ENCODE peak calls at places on chromosome 1, in seven cellular contexts. Y, E, D, I, X, M and S are unnamed samples.

GRCh38 chr1:119686661-119687060 is 25.1 kb upstream of the PHGDH start:
- DNase-seq in D (no peak), E (no peak), M (no peak), X (no peak), Y (no peak), I (no peak), S (peak; percentile 76)

GRCh38 chr1:10071640-10072039 is 38.9 kb downstream of the UBE4B start:
- DNase-seq in X (no peak), M (no peak), Y (no peak), E (no peak), D (no peak), I (no peak), S (no peak)

GRCh38 chr1:92886886-92887419 is 55.1 kb downstream of the RPL5 start:
- DNase-seq in X (no peak), D (no peak), E (no peak), Y (no peak), I (no peak), M (peak; percentile 58), S (no peak)

GRCh38 chr1:106907795-106908194 is 148.7 kb upstream of the PRMT6 start:
- DNase-seq in M (no peak), X (no peak), D (no peak), E (no peak), Y (no peak), I (no peak), S (no peak)

GRCh38 chr1:215636258-215636965 is 69.3 kb downstream of the KCTD3 start:
- DNase-seq in D (no peak), Y (peak; percentile 88), M (no peak), I (no peak), E (peak; percentile 76), X (peak; percentile 64), S (no peak)

GRCh38 chr1:88985692-88986091 is 6.7 kb downstream of the KYAT3 start:
- DNase-seq in X (no peak), Y (no peak), E (no peak), D (no peak), M (no peak), I (no peak), S (no peak)

GRCh38 chr1:37561794-37562132 is 5.0 kb downstream of the DNALI1 start:
- DNase-seq in E (no peak), Y (peak; percentile 61), M (peak; percentile 27), I (peak; percentile 12), X (peak; percentile 14), D (no peak), S (peak; percentile 64)

GRCh38 chr1:172278478-172278877 is 142.0 kb upstream of the C1orf105 start:
- DNase-seq in Y (peak; percentile 39), M (no peak), D (peak; percentile 60), E (no peak), X (no peak), I (no peak), S (no peak)

GRCh38 chr1:229863651-229864545 is 203.1 kb upstream of the GALNT2 start:
- DNase-seq in M (peak; percentile 12), D (no peak), E (no peak), I (no peak), X (no peak), Y (no peak), S (no peak)

GRCh38 chr1:223831755-223832636 is 13.8 kb downstream of the TP53BP2 start:
- DNase-seq in E (no peak), D (no peak), M (no peak), I (no peak), Y (peak; percentile 17), X (no peak), S (no peak)

GRCh38 chr1:179300112-179300511 is 6.5 kb downstream of the SOAT1 start:
- DNase-seq in Y (no peak), M (no peak), X (no peak), D (no peak), I (no peak), E (no peak), S (no peak)

GRCh38 chr1:57249511-57249910 is 174.3 kb downstream of the DAB1 start:
- DNase-seq in E (no peak), M (no peak), X (no peak), I (no peak), D (no peak), Y (no peak), S (no peak)

GRCh38 chr1:162218975-162219374 is 149.5 kb downstream of the NOS1AP start:
- DNase-seq in X (no peak), I (no peak), M (no peak), D (no peak), Y (no peak), E (no peak), S (no peak)

GRCh38 chr1:54984126-54984842 is 3.9 kb downstream of the TMEM61 start:
- DNase-seq in I (no peak), X (no peak), E (no peak), M (no peak), D (no peak), Y (no peak), S (no peak)

GRCh38 chr1:3459051-3459908 is 4.8 kb downstream of the ARHGEF16 start:
- DNase-seq in I (no peak), D (no peak), Y (no peak), E (no peak), X (no peak), M (no peak), S (no peak)

GRCh38 chr1:78500529-78500928 is 9.8 kb downstream of the PTGFR start:
- DNase-seq in Y (no peak), D (no peak), E (no peak), X (no peak), M (no peak), I (no peak), S (no peak)

GRCh38 chr1:215476541-215476940 is 90.6 kb upstream of the KCTD3 start:
- DNase-seq in M (no peak), Y (no peak), D (no peak), I (no peak), X (no peak), E (no peak), S (no peak)